ENCODE peak calls at places on chromosomes 12 and 14, in seven cellular contexts. K is H9, A is IMR-90, Y is fibroblast of lung, N is neural progenitor cell, S is astrocyte, B is keratinocyte. Z is an unnamed sample.

GRCh38 chr12:104358353-104359003 is 54.9 kb downstream of the EID3 start:
- DNase-seq in K (peak; percentile 79), A (peak; percentile 61), Y (peak; percentile 68), N (peak; percentile 66), S (no peak), B (no peak), Z (peak; percentile 78)

GRCh38 chr12:119288559-119288958 is 46.0 kb upstream of the CCDC60 start:
- DNase-seq in K (no peak), A (no peak), Y (no peak), N (peak; percentile 16), S (no peak), B (no peak), Z (no peak)

GRCh38 chr12:25313591-25313990 is 62.9 kb upstream of the KRAS start:
- DNase-seq in K (no peak), A (peak; percentile 55), Y (no peak), N (no peak), S (peak; percentile 16), B (no peak), Z (no peak)

GRCh38 chr14:70257526-70257925 is 68.8 kb upstream of the SLC8A3 start:
- DNase-seq in K (peak; percentile 41), A (no peak), Y (no peak), N (peak; percentile 36), S (no peak), B (no peak), Z (no peak)

GRCh38 chr12:27822076-27822712 is 42.2 kb upstream of the MANSC4 start:
- DNase-seq in K (no peak), A (peak; percentile 97), Y (peak; percentile 61), N (no peak), S (peak; percentile 94), B (peak; percentile 76), Z (peak; percentile 32)

GRCh38 chr12:93895096-93895460 is 217.9 kb downstream of the CRADD start:
- DNase-seq in K (no peak), A (peak; percentile 30), Y (peak; percentile 33), N (no peak), S (no peak), B (no peak), Z (no peak)

GRCh38 chr14:24282736-24283135 is 11.3 kb upstream of the RABGGTA start:
- DNase-seq in K (no peak), A (no peak), Y (no peak), N (no peak), S (no peak), B (no peak), Z (no peak)

GRCh38 chr12:97639702-97640101 is 177.1 kb downstream of the RMST start:
- DNase-seq in K (no peak), A (no peak), Y (no peak), N (no peak), S (peak; percentile 35), B (no peak), Z (no peak)

GRCh38 chr14:69643430-69644200 is 32.2 kb downstream of the SUSD6 start:
- DNase-seq in K (no peak), A (peak; percentile 84), Y (no peak), N (no peak), S (peak; percentile 80), B (peak; percentile 87), Z (no peak)

GRCh38 chr12:89059721-89060120 is 292.6 kb downstream of the DUSP6 start:
- DNase-seq in K (no peak), A (no peak), Y (no peak), N (peak; percentile 41), S (no peak), B (no peak), Z (no peak)
- H3K9ac ChIP-seq in K (no peak overlapping the region), A (no peak overlapping the region), Y (no peak overlapping the region), N (no peak overlapping the region), S (no peak overlapping the region), B (no peak overlapping the region), Z (no peak overlapping the region)

DNA sequence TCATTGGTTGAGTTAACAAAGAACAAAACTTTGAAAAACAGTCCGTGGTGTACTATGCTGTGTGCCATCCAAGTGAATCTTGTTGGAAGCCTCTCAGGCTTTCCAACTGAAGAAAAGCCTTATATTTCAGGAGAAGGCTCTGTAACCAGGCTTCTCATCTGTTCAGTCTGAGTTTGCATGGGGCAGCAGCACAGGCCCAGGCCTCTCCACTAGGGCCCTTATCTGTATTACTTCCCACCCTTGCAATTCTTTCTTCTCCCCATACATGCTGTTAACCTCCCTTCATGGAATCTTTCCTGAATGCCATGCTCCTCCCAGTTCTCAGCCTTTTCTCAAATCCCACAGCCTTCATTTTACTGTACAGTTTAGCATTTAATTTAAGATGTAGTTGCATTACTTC is 28.3 kb downstream of the FRMD6 start:
- DNase-seq in K (no peak), A (no peak), Y (no peak), N (no peak), S (no peak), B (no peak), Z (no peak)
- H3K9ac ChIP-seq in K (no peak overlapping the region), A (no peak overlapping the region), Y (no peak overlapping the region), N (no peak overlapping the region), S (no peak overlapping the region), B (no peak overlapping the region), Z (no peak overlapping the region)

GRCh38 chr12:122189626-122190475 is 6.9 kb downstream of the LRRC43 start:
- DNase-seq in K (no peak), A (no peak), Y (no peak), N (no peak), S (no peak), B (no peak), Z (no peak)

GRCh38 chr12:122194804-122195203 is 8.7 kb upstream of the B3GNT4 start:
- DNase-seq in K (no peak), A (no peak), Y (no peak), N (no peak), S (no peak), B (no peak), Z (no peak)

GRCh38 chr12:122190842-122191668 is 8.1 kb downstream of the LRRC43 start:
- DNase-seq in K (peak; percentile 91), A (peak; percentile 59), Y (peak; percentile 61), N (peak; percentile 81), S (peak; percentile 20), B (no peak), Z (peak; percentile 63)

GRCh38 chr12:122195405-122195804 is 8.1 kb upstream of the B3GNT4 start:
- DNase-seq in K (no peak), A (no peak), Y (no peak), N (no peak), S (no peak), B (no peak), Z (no peak)

DNA sequence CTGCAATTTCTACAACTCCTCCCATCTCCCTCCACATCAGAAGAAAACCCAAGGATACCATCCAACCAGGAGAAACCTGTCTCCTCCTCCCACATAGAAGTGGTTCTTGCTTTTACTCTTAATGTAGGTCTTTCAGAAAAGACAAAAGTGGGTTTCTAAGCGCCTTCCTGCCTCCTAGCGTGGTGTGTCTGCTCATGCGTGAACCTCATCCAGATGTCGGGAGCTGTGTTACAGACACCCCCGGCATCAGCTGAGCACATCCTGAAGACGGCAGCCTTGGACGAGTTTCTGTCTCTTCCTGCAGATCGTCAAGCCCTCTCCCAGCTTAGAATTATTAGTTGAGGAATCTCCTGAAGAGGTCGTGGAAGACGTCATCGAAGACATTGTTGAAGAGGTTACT is 9.5 kb downstream of the LRRC43 start:
- DNase-seq in K (no peak), A (no peak), Y (no peak), N (no peak), S (no peak), B (no peak), Z (no peak)
- H3K9ac ChIP-seq in K (no peak overlapping the region), A (no peak overlapping the region), Y (no peak overlapping the region), N (no peak overlapping the region), S (no peak overlapping the region), B (no peak overlapping the region), Z (no peak overlapping the region)

DNA sequence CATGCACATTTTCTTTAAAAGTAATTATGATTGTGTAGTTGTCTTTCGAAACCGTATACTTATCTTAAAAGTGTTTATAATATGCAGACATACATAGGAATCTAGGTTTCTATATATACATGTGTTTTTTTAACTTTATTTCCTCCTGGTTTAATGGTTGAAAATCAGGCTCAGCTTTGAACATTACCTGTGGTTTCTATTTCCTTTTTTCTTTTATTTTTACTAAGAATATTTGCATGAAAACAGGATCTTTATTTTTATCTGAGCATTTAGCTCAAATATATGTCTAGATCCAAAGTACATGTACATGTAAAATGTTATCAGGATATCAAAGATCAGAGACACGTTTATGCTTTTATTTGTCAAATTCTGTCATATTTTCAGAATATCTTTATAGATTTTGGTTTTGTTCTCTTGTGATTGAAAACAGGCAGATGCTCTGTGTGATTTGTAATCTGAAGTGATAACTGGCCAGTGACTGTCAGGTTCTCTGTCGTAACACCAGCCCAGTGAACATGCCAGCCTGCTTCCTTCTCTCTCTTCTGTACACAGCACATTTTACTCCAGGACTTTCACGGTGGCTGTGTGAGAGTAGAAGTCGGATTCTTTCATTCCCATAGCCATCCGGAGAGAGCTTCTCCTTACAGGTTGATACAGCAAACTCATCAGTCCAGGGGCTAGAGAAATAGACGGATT is 13.7 kb downstream of the TCTN1 start:
- DNase-seq in K (no peak), A (no peak), Y (no peak), N (no peak), S (no peak), B (no peak), Z (no peak)
- H3K9ac ChIP-seq in K (no peak overlapping the region), A (no peak overlapping the region), Y (no peak overlapping the region), N (no peak overlapping the region), S (no peak overlapping the region), B (no peak overlapping the region), Z (no peak overlapping the region)

DNA sequence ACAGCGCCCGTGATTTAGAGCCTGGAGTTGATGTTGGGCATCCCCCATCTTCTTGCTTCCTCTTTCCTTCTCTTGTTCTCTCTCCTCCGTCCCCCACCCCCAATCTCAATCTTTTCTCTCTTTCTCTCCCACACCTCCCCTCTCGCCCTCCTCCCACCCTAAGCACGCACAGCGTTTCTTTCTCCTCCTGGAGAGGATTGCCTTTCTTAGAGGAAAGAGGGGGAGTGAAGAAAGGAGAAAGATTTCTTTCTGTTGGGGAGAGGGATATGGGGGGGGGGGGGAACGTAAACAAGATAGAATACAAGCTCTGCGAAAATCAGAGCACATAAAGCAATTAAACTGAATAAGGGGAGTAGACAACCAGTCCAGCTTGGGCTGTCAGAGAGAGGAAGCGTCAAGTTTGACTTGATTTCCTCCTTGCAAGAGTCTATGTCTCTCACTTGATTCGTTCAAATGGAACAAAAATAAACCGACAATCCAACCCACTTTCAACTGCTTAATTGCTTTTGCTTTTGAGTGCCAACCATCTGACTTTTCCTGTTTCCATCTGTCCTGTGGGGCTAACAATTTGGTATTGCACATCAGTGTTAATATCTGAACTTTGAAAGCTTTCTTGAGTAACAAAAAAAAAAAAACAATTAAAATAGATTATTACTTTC is 852 bp downstream of the SYT1 start:
- DNase-seq in K (no peak), A (no peak), Y (peak; percentile 28), N (peak; percentile 12), S (peak; percentile 10), B (no peak), Z (no peak)
- H3K9ac ChIP-seq in K (peak overlapping the region; percentile 77), A (no peak overlapping the region), Y (no peak overlapping the region), N (peak overlapping the region; percentile 48), S (peak overlapping the region; percentile 74), B (no peak overlapping the region), Z (no peak overlapping the region)

DNA sequence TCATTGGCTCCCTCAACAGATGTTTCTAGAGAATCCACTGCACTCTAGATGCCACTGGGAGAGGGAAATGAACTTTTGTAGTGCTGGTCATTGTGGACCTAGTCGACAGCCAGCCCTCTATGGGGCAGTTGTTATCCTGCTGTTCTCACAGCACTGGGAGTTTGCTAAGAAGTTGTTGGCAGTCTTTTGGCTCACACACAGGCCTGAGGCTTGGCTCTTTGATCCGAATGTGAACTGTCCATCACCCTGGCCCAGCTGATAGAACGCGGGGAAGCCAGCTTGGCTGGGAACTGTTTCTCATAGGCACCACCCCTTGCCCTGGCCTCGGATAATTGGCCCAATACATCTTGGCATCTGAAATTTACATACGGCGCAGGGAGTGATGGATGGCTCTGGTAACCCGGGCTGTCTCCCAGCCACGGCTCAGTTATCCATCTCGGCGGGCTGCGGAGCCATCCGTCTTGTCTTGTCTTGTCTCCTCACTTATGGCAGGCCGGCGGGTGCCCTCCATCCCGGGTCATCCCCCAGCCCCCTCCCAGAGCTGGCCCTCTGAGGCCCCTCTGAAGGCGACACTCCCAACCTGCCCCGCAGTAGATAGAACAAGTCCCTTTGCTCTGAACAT is 164.1 kb downstream of the PHETA1 start:
- DNase-seq in K (no peak), A (no peak), Y (no peak), N (no peak), S (no peak), B (no peak), Z (no peak)
- H3K9ac ChIP-seq in K (no peak overlapping the region), A (no peak overlapping the region), Y (no peak overlapping the region), N (no peak overlapping the region), S (no peak overlapping the region), B (no peak overlapping the region), Z (no peak overlapping the region)